ENCODE peak calls at places on chromosomes 12 and 14, in nine cellular contexts. One of them, this sample, is unnamed. For H3K4me1, the result is how much of the 10 kb centered on the place peaks cover.

GRCh38 chr12:45989857-45990467 is 412 bp downstream of the SCAF11 start:
- DNase-seq in ovary: peak
- DNase-seq in suprapubic skin: peak
- DNase-seq in HCT116: peak
- DNase-seq in right lobe of liver: peak
- DNase-seq in body of pancreas: peak
- DNase-seq in esophagus squamous epithelium: no peak
- DNase-seq in HepG2: peak
- DNase-seq in breast epithelium: peak
- DNase-seq in this sample: peak

GRCh38 chr12:97148941-97149559 is 242.0 kb downstream of the NEDD1 start:
- DNase-seq in ovary: no peak
- DNase-seq in suprapubic skin: no peak
- DNase-seq in HCT116: peak
- DNase-seq in right lobe of liver: peak
- DNase-seq in body of pancreas: peak
- DNase-seq in esophagus squamous epithelium: no peak
- DNase-seq in HepG2: peak
- DNase-seq in breast epithelium: peak
- DNase-seq in this sample: peak

GRCh38 chr12:56261503-56262230 is 3.5 kb upstream of the ANKRD52 start:
- DNase-seq in ovary: no peak
- DNase-seq in suprapubic skin: no peak
- DNase-seq in HCT116: peak
- DNase-seq in right lobe of liver: no peak
- DNase-seq in body of pancreas: no peak
- DNase-seq in esophagus squamous epithelium: no peak
- DNase-seq in HepG2: no peak
- DNase-seq in breast epithelium: no peak
- DNase-seq in this sample: no peak

GRCh38 chr14:93984987-93985410 is 8.6 kb upstream of the ASB2 start:
- DNase-seq in ovary: peak
- DNase-seq in suprapubic skin: no peak
- DNase-seq in HCT116: peak
- DNase-seq in right lobe of liver: no peak
- DNase-seq in body of pancreas: peak
- DNase-seq in esophagus squamous epithelium: no peak
- DNase-seq in HepG2: peak
- DNase-seq in breast epithelium: no peak
- DNase-seq in this sample: no peak

GRCh38 chr14:47675489-47676300 is at the start of gene MDGA2:
- DNase-seq in ovary: no peak
- DNase-seq in suprapubic skin: no peak
- DNase-seq in HCT116: no peak
- DNase-seq in right lobe of liver: peak
- DNase-seq in body of pancreas: peak
- DNase-seq in esophagus squamous epithelium: no peak
- DNase-seq in HepG2: no peak
- DNase-seq in breast epithelium: no peak
- DNase-seq in this sample: no peak

GRCh38 chr14:104390941-104391901 is 188.3 kb upstream of the C14orf180 start:
- DNase-seq in ovary: no peak
- DNase-seq in suprapubic skin: peak
- DNase-seq in HCT116: no peak
- DNase-seq in right lobe of liver: no peak
- DNase-seq in body of pancreas: no peak
- DNase-seq in esophagus squamous epithelium: no peak
- DNase-seq in HepG2: no peak
- DNase-seq in breast epithelium: peak
- DNase-seq in this sample: no peak

GRCh38 chr14:98578204-98578603 is 693.8 kb downstream of the BCL11B start:
- DNase-seq in ovary: no peak
- DNase-seq in suprapubic skin: no peak
- DNase-seq in HCT116: no peak
- DNase-seq in right lobe of liver: no peak
- DNase-seq in body of pancreas: no peak
- DNase-seq in esophagus squamous epithelium: no peak
- DNase-seq in HepG2: no peak
- DNase-seq in breast epithelium: no peak
- DNase-seq in this sample: no peak

GRCh38 chr14:91008759-91009409 is 51.6 kb downstream of the RPS6KA5 start:
- DNase-seq in ovary: no peak
- DNase-seq in suprapubic skin: no peak
- DNase-seq in HCT116: no peak
- DNase-seq in right lobe of liver: no peak
- DNase-seq in body of pancreas: no peak
- DNase-seq in esophagus squamous epithelium: no peak
- DNase-seq in HepG2: no peak
- DNase-seq in breast epithelium: no peak
- DNase-seq in this sample: no peak

GRCh38 chr14:91372680-91373495 is 44.7 kb downstream of the CCDC88C start:
- DNase-seq in ovary: no peak
- DNase-seq in suprapubic skin: no peak
- DNase-seq in HCT116: no peak
- DNase-seq in right lobe of liver: no peak
- DNase-seq in body of pancreas: peak
- DNase-seq in esophagus squamous epithelium: no peak
- DNase-seq in HepG2: no peak
- DNase-seq in breast epithelium: no peak
- DNase-seq in this sample: no peak

GRCh38 chr12:99978152-99978551 is 6.6 kb downstream of the ANKS1B start:
- DNase-seq in ovary: no peak
- DNase-seq in suprapubic skin: no peak
- DNase-seq in HCT116: no peak
- DNase-seq in right lobe of liver: no peak
- DNase-seq in body of pancreas: no peak
- DNase-seq in esophagus squamous epithelium: no peak
- DNase-seq in HepG2: no peak
- DNase-seq in breast epithelium: no peak
- DNase-seq in this sample: no peak

GRCh38 chr12:99977550-99977949 is 7.2 kb downstream of the ANKS1B start:
- DNase-seq in ovary: no peak
- DNase-seq in suprapubic skin: no peak
- DNase-seq in HCT116: no peak
- DNase-seq in right lobe of liver: no peak
- DNase-seq in body of pancreas: no peak
- DNase-seq in esophagus squamous epithelium: no peak
- DNase-seq in HepG2: no peak
- DNase-seq in breast epithelium: no peak
- DNase-seq in this sample: no peak

GRCh38 chr12:99974146-99974545 is 10.6 kb downstream of the ANKS1B start:
- DNase-seq in ovary: no peak
- DNase-seq in suprapubic skin: no peak
- DNase-seq in HCT116: no peak
- DNase-seq in right lobe of liver: no peak
- DNase-seq in body of pancreas: no peak
- DNase-seq in esophagus squamous epithelium: no peak
- DNase-seq in HepG2: no peak
- DNase-seq in breast epithelium: no peak
- DNase-seq in this sample: no peak

GRCh38 chr12:99976762-99977161 is 8.0 kb downstream of the ANKS1B start:
- DNase-seq in ovary: no peak
- DNase-seq in suprapubic skin: no peak
- DNase-seq in HCT116: no peak
- DNase-seq in right lobe of liver: no peak
- DNase-seq in body of pancreas: no peak
- DNase-seq in esophagus squamous epithelium: no peak
- DNase-seq in HepG2: no peak
- DNase-seq in breast epithelium: no peak
- DNase-seq in this sample: no peak

DNA sequence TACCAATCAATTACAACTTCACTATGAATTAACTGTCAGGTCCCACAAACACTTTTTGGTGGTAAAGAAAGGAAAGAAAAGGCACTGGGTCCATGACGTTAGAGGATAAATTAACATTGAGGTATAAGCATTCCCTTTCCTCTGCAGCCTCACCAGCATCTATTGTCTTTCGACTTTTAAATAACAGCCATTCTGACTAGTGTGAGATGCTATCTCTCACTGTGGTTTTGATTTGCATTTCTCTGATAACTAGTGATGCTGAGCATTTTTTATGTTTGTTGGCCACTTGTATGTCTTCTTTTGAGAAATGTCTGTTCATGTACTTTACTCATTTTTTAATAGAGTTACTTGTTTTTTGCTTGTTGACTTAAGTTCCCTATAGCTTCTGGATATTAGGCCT is 9.4 kb downstream of the ANKS1B start:
- DNase-seq in ovary: no peak
- DNase-seq in suprapubic skin: no peak
- DNase-seq in HCT116: no peak
- DNase-seq in right lobe of liver: no peak
- DNase-seq in body of pancreas: no peak
- DNase-seq in esophagus squamous epithelium: no peak
- DNase-seq in HepG2: no peak
- DNase-seq in breast epithelium: no peak
- DNase-seq in this sample: no peak
- TF ChIP-seq POLR2A in ovary: no peak
- TF ChIP-seq POLR2A in suprapubic skin: no peak
- TF ChIP-seq POLR2A in HCT116: no peak
- TF ChIP-seq POLR2A in right lobe of liver: no peak
- TF ChIP-seq POLR2A in body of pancreas: no peak
- TF ChIP-seq POLR2A in esophagus squamous epithelium: no peak
- TF ChIP-seq POLR2A in HepG2: no peak
- TF ChIP-seq POLR2A in breast epithelium: no peak
- TF ChIP-seq POLR2A in this sample: no peak

GRCh38 chr12:6935221-6935550 is 7.4 kb downstream of the ATN1 start:
- DNase-seq in ovary: no peak
- DNase-seq in suprapubic skin: no peak
- DNase-seq in HCT116: no peak
- DNase-seq in right lobe of liver: no peak
- DNase-seq in body of pancreas: no peak
- DNase-seq in esophagus squamous epithelium: no peak
- DNase-seq in HepG2: no peak
- DNase-seq in breast epithelium: no peak
- DNase-seq in this sample: no peak

GRCh38 chr12:6937481-6938352 is 5.9 kb upstream of the RNU7-1 start:
- DNase-seq in ovary: peak
- DNase-seq in suprapubic skin: peak
- DNase-seq in HCT116: peak
- DNase-seq in right lobe of liver: peak
- DNase-seq in body of pancreas: peak
- DNase-seq in esophagus squamous epithelium: peak
- DNase-seq in HepG2: peak
- DNase-seq in breast epithelium: peak
- DNase-seq in this sample: peak

GRCh38 chr12:6936642-6937480 is 6.8 kb upstream of the RNU7-1 start:
- DNase-seq in ovary: peak
- DNase-seq in suprapubic skin: no peak
- DNase-seq in HCT116: no peak
- DNase-seq in right lobe of liver: no peak
- DNase-seq in body of pancreas: no peak
- DNase-seq in esophagus squamous epithelium: no peak
- DNase-seq in HepG2: no peak
- DNase-seq in breast epithelium: no peak
- DNase-seq in this sample: no peak

GRCh38 chr12:6935551-6936377 is 7.9 kb upstream of the RNU7-1 start:
- DNase-seq in ovary: no peak
- DNase-seq in suprapubic skin: no peak
- DNase-seq in HCT116: no peak
- DNase-seq in right lobe of liver: no peak
- DNase-seq in body of pancreas: no peak
- DNase-seq in esophagus squamous epithelium: no peak
- DNase-seq in HepG2: no peak
- DNase-seq in breast epithelium: no peak
- DNase-seq in this sample: no peak

GRCh38 chr12:6936378-6936638 is 7.3 kb upstream of the RNU7-1 start:
- DNase-seq in ovary: no peak
- DNase-seq in suprapubic skin: no peak
- DNase-seq in HCT116: no peak
- DNase-seq in right lobe of liver: no peak
- DNase-seq in body of pancreas: no peak
- DNase-seq in esophagus squamous epithelium: no peak
- DNase-seq in HepG2: no peak
- DNase-seq in breast epithelium: no peak
- DNase-seq in this sample: no peak
- H3K4me3 ChIP-seq in ovary: no peak
- H3K4me3 ChIP-seq in suprapubic skin: no peak
- H3K4me3 ChIP-seq in HCT116: no peak
- H3K4me3 ChIP-seq in right lobe of liver: no peak
- H3K4me3 ChIP-seq in body of pancreas: no peak
- H3K4me3 ChIP-seq in esophagus squamous epithelium: no peak
- H3K4me3 ChIP-seq in HepG2: no peak
- H3K4me3 ChIP-seq in breast epithelium: no peak
- H3K4me3 ChIP-seq in this sample: no peak

GRCh38 chr14:70651522-70651921 is 9.8 kb downstream of the TTC9 start:
- DNase-seq in ovary: no peak
- DNase-seq in suprapubic skin: no peak
- DNase-seq in HCT116: no peak
- DNase-seq in right lobe of liver: no peak
- DNase-seq in body of pancreas: no peak
- DNase-seq in esophagus squamous epithelium: no peak
- DNase-seq in HepG2: no peak
- DNase-seq in breast epithelium: no peak
- DNase-seq in this sample: no peak
- H3K4me1 ChIP-seq in ovary: under half
- H3K4me1 ChIP-seq in suprapubic skin: under half
- H3K4me1 ChIP-seq in HCT116: under half
- H3K4me1 ChIP-seq in right lobe of liver: under half
- H3K4me1 ChIP-seq in body of pancreas: under half
- H3K4me1 ChIP-seq in esophagus squamous epithelium: under half
- H3K4me1 ChIP-seq in HepG2: under half
- H3K4me1 ChIP-seq in breast epithelium: under half
- H3K4me1 ChIP-seq in this sample: under half

DNA sequence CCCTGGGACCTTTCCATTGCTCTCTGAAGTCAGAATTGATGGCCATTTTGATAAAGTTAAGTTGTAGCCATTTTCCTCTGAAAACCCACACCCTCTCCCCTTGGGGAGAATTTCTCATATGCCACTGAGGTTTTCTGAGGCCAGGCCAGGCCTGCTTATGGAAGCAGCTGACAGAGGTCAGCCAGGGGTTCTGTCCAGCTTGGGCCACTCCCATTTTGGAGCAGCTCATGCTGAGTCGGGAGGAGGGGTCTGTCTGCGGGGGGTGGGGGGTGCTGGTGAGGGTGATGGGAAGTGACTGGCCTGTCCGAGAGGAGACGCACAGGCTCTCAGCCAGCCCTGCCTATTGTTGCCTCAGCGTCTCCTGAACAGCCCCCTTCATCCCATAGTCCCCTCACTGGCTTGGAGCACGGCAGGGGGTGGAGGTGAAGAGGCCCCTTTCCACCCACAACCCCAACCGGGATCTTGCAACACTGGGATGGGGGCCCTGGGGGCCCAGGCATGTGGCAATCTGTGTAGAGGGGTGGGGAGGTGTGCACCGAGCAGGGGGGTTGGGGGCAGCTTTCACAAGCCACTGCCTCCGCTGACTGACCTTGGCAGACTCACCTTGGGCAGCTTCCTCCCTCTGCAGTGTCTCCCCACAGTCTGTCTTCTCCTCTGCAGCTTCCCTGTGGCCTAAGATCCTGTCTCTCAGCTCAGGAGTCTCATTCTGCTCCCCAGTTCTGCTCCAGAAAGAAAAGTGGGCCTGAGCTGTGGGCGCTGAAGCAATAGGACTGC is 5.5 kb downstream of the CEBPE start:
- DNase-seq in ovary: no peak
- DNase-seq in suprapubic skin: no peak
- DNase-seq in HCT116: no peak
- DNase-seq in right lobe of liver: no peak
- DNase-seq in body of pancreas: no peak
- DNase-seq in esophagus squamous epithelium: no peak
- DNase-seq in HepG2: no peak
- DNase-seq in breast epithelium: no peak
- DNase-seq in this sample: no peak
- TF ChIP-seq POLR2A in ovary: no peak
- TF ChIP-seq POLR2A in suprapubic skin: no peak
- TF ChIP-seq POLR2A in HCT116: no peak
- TF ChIP-seq POLR2A in right lobe of liver: no peak
- TF ChIP-seq POLR2A in body of pancreas: no peak
- TF ChIP-seq POLR2A in esophagus squamous epithelium: no peak
- TF ChIP-seq POLR2A in HepG2: no peak
- TF ChIP-seq POLR2A in breast epithelium: no peak
- TF ChIP-seq POLR2A in this sample: no peak